ENCODE peak calls at places on chromosomes 12 and 14, in five cellular contexts. X is RWPE2, H is spleen, M is breast epithelium, V is mucosa of descending colon. N is an unnamed sample.

GRCh38 chr12:2501464-2502181 is 293.1 kb upstream of the FKBP4 start:
- DNase-seq in M (no peak), V (no peak), H (peak), X (no peak), N (no peak)

GRCh38 chr12:14913381-14913781 is 25.0 kb downstream of the ERP27 start:
- DNase-seq in X (no peak), V (peak), M (peak), H (no peak), N (no peak)

GRCh38 chr12:52496054-52496453 is 3.0 kb upstream of the KRT6A start:
- DNase-seq in V (no peak), X (no peak), H (no peak), M (no peak), N (no peak)

GRCh38 chr12:121802485-121802842 is 1.3 kb upstream of the SETD1B start:
- DNase-seq in V (no peak), M (no peak), H (no peak), X (no peak), N (no peak)

GRCh38 chr14:95500772-95501401 is 15.6 kb downstream of the SYNE3 start:
- DNase-seq in X (no peak), V (peak), M (no peak), H (peak), N (no peak)

GRCh38 chr12:3168775-3169221 is 91.6 kb downstream of the TSPAN9 start:
- DNase-seq in X (peak), H (no peak), V (no peak), M (peak), N (no peak)

GRCh38 chr12:97639702-97640101 is 177.1 kb downstream of the RMST start:
- DNase-seq in X (no peak), V (no peak), H (no peak), M (no peak), N (no peak)

GRCh38 chr12:94623161-94623920 is 27.0 kb downstream of the TMCC3 start:
- DNase-seq in H (no peak), V (no peak), X (no peak), M (no peak), N (no peak)

GRCh38 chr14:58430156-58430555 is 2.6 kb downstream of the KIAA0586 start:
- DNase-seq in V (no peak), M (no peak), H (no peak), X (no peak), N (no peak)

GRCh38 chr14:72513994-72514659 is 379.8 kb downstream of the DPF3 start:
- DNase-seq in X (no peak), H (no peak), M (no peak), V (no peak), N (no peak)

GRCh38 chr12:20259786-20260185 is 108.6 kb upstream of the PDE3A start:
- DNase-seq in V (no peak), X (no peak), H (no peak), M (no peak), N (no peak)

GRCh38 chr14:38187475-38187874 is 20.2 kb upstream of the SSTR1 start:
- DNase-seq in V (no peak), X (peak), H (no peak), M (no peak), N (no peak)

GRCh38 chr14:104573930-104574329 is 5.6 kb upstream of the C14orf180 start:
- DNase-seq in V (no peak), H (no peak), X (no peak), M (no peak), N (no peak)

GRCh38 chr12:67562513-67563287 is 85.8 kb upstream of the DYRK2 start:
- DNase-seq in M (no peak), V (no peak), X (no peak), H (no peak), N (no peak)

GRCh38 chr14:97074860-97075259 is 277.7 kb downstream of the VRK1 start:
- DNase-seq in X (no peak), M (no peak), H (no peak), V (no peak), N (no peak)

GRCh38 chr12:102232446-102232845 is 34.8 kb upstream of the PMCH start:
- DNase-seq in X (no peak), M (no peak), V (no peak), H (no peak), N (no peak)

GRCh38 chr14:103140316-103141109 is 17.3 kb downstream of the TNFAIP2 start:
- DNase-seq in H (no peak), X (no peak), M (no peak), V (no peak), N (no peak)

GRCh38 chr12:9340422-9341259 is 132.4 kb upstream of the PZP start:
- DNase-seq in H (no peak), M (no peak), V (no peak), X (no peak), N (no peak)

GRCh38 chr14:91098591-91098990 is 15.3 kb upstream of the DGLUCY start:
- DNase-seq in V (no peak), M (no peak), X (no peak), H (no peak), N (no peak)

GRCh38 chr14:26966942-26967341 is 369.1 kb upstream of the NOVA1 start:
- DNase-seq in H (no peak), X (no peak), M (no peak), V (no peak), N (no peak)

GRCh38 chr12:118290130-118290529 is 82.6 kb downstream of the TAOK3 start:
- DNase-seq in H (no peak), V (no peak), X (no peak), M (no peak), N (no peak)

GRCh38 chr14:91286530-91286937 is 42.0 kb upstream of the GPR68 start:
- DNase-seq in V (peak), H (peak), M (peak), X (no peak), N (peak)

GRCh38 chr14:83541147-83541546 is 1988.8 kb upstream of the FLRT2 start:
- DNase-seq in V (no peak), H (no peak), M (no peak), X (no peak), N (no peak)

GRCh38 chr14:68884031-68885030 is 91.5 kb upstream of the ZFP36L1 start:
- DNase-seq in H (no peak), V (no peak), X (peak), M (no peak), N (no peak)

GRCh38 chr12:42916143-42916542 is 326.6 kb upstream of the PRICKLE1 start:
- DNase-seq in X (no peak), V (no peak), H (no peak), M (no peak), N (no peak)

GRCh38 chr12:2300886-2301285 is 248.1 kb downstream of the CACNA1C start:
- DNase-seq in M (no peak), X (no peak), V (no peak), H (no peak), N (no peak)

GRCh38 chr14:79293482-79293881 is 917.8 kb downstream of the DIO2 start:
- DNase-seq in X (no peak), M (no peak), H (no peak), V (no peak), N (no peak)

DNA sequence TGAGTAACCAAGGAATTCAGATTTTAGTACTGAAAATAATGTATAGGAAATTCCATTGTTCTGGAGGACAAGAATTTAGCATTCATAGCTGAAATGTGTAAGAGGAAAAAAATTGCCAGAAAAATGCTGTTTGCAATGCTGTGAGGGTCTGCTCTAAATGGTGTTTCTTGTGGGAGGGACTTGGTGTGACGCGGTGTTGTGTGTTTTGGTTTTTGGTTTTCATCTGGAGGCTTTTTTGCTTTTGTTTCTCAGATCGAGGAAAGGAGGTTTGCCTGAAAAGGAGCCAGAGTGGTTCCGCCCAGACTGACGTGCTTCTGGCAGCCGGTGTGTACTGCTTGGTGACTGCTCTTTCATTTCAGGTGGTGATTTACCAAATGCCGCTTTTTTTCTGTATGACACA is 211.8 kb upstream of the HMGA2 start:
- DNase-seq in M (no peak), H (no peak), V (no peak), X (no peak), N (no peak)
- H3K4me3 ChIP-seq in M (no peak), H (no peak), V (no peak), X (no peak), N (no peak)

DNA sequence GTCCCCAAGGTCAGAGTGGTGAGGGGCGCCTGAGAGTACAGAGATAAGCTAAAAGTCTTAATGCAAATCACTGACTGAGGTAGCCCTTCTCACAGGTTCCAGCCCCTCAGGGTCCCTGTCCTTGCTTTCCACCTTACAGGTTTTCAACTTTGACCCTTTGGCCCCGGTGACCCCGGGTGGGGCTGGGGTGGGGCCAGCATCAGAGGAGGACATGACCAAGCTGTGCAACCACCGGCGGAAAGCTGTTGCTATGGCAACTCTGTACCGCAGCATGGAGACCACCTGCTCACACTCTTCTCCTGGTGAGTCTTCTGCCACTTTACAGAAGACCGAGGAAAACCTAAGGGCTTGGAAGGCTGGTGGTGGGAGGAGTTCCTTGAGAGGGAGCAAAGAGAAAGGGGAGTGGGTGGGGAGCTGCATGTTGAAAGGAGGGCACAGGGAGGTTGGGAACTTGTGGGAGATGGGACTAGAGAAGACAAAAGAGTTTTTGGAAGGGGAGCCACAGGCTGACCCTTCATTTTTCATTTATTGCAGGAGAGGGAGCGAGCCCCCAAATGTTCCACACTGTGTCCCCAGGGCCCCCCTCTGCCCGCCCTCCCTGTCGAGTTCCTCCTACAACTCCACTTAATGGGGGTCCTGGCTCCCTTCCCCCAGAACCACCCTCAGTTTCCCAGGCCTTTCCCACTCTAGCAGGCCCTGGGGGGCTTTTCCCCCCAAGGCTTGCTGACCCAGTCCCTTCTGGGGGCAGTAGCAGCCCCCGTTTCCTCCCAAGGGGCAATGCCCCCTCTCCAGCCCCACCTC is 2.4 kb downstream of the MBD6 start:
- DNase-seq in H (peak), X (no peak), M (no peak), V (peak), N (no peak)
- H3K4me3 ChIP-seq in H (no peak), X (no peak), M (no peak), V (no peak), N (no peak)

GRCh38 chr12:55041651-55042050 is 21.9 kb downstream of the NEUROD4 start:
- DNase-seq in X (no peak), V (no peak), H (no peak), M (no peak), N (no peak)

GRCh38 chr12:55037349-55037748 is 17.6 kb downstream of the NEUROD4 start:
- DNase-seq in X (no peak), H (no peak), V (no peak), M (no peak), N (no peak)

GRCh38 chr12:55039761-55040160 is 20.0 kb downstream of the NEUROD4 start:
- DNase-seq in M (no peak), V (no peak), X (no peak), H (no peak), N (no peak)

GRCh38 chr12:55034218-55034617 is 14.4 kb downstream of the NEUROD4 start:
- DNase-seq in H (no peak), V (no peak), M (no peak), X (no peak), N (no peak)

DNA sequence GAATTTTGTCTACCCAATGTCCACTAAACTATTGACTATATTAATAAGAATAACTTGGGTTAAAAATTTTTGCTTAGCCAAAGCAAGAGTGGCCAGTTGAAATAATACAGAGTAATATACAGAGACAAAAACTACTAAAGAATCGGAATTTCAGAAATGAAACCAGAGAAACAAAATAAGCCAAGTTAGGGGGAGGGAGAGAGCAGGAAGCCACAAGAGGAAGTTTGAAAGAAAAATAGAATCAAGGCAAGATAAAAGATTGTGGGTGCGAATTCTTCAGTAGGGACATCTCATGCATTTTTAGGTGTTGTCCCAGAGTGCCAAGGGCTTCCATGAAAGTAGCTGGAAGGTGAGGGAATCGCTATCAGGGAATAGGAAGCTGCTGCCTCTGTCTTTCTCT is 16.6 kb downstream of the NEUROD4 start:
- DNase-seq in V (no peak), H (no peak), M (no peak), X (no peak), N (no peak)
- H3K4me3 ChIP-seq in V (no peak), H (no peak), M (no peak), X (no peak), N (no peak)

DNA sequence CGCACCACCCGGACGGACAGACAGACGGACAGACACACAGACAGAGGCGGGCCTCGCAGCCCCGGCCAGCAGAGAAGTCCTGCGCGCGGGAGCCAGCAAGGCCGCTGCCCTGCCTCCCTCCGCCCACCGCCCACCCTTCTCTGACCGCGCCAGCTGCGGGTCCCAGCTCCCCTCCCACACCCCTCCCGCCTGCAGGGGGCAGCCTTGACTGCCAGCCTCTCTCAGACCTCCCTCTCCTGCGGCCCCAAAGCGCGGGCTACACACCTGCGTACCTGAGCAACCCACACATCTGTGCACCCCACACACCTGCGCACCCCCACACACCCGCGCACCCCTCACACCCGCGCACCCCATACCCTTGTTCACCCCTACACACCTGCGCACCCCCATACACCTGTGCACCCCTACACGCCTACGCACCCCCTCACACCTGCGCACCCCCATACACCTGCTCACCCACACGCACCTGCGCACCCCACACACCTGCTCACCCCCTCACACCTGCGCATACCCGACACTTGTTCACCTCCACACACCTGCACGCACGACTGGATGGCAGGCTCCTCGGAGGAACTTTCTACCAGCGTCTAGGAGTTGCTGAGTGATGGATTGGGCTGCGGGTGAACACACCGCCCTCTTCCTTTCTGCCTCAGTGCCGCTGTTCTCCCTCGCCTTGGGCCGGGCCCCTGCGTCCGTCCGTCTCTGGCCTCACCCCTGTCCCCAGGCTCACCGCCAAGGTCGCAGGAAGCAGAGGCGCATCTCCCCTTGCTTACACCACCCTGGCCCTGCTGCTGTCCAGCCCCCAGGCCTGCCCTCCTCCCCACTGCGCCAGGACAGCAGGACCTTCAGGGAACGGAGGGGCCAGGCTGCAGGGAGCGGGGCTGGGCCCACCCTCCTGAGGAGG is 20.8 kb upstream of the TMEM106C start:
- DNase-seq in V (peak), M (no peak), H (peak), X (no peak), N (no peak)
- H3K4me3 ChIP-seq in V (no peak), M (no peak), H (no peak), X (no peak), N (no peak)

GRCh38 chr12:68633614-68634558 is 23.2 kb downstream of the RAP1B start:
- DNase-seq in H (no peak), X (no peak), M (no peak), V (no peak), N (no peak)
- H3K4me3 ChIP-seq in H (no peak), X (no peak), M (no peak), V (no peak), N (no peak)

GRCh38 chr12:13075786-13076570 is 27.5 kb downstream of the GSG1 start:
- DNase-seq in V (no peak), X (no peak), H (no peak), M (no peak), N (no peak)
- H3K4me3 ChIP-seq in V (no peak), X (no peak), H (no peak), M (no peak), N (no peak)

GRCh38 chr12:49899921-49900320 is 3.8 kb downstream of the FAIM2 start:
- DNase-seq in H (no peak), X (peak), V (no peak), M (no peak), N (no peak)
- H3K4me3 ChIP-seq in H (no peak), X (no peak), V (no peak), M (no peak), N (no peak)

N was measured in upper lobe of right lung.